ENCODE peak calls at places on chromosomes 12 and 14, in eight cellular contexts. One of them, this sample, is unnamed.

GRCh38 chr12:42426733-42427132 is 100.8 kb downstream of the PPHLN1 start:
- DNase-seq in kidney glomerular epithelial cell: peak
- DNase-seq in fibroblast of mammary gland: peak
- DNase-seq in activated CD4-positive, alpha-beta T cell treated with anti-CD3 and anti-CD28 coated beads, Interleukin-2, amount 50 U/mL, for 1 hour: no peak
- DNase-seq in stimulated activated CD8-positive, alpha-beta memory T cell treated with anti-CD3 and anti-CD28 coated beads, Interleukin-7, amount 100 ng/mL, for 48 hours: no peak
- DNase-seq in T-helper 1 cell: no peak
- DNase-seq in A172: peak
- DNase-seq in SK-N-SH: no peak
- DNase-seq in this sample: peak

GRCh38 chr14:33774866-33775519 is 175.9 kb downstream of the EGLN3 start:
- DNase-seq in A172: peak
- DNase-seq in activated CD4-positive, alpha-beta T cell treated with anti-CD3 and anti-CD28 coated beads, Interleukin-2, amount 50 U/mL, for 1 hour: no peak
- DNase-seq in stimulated activated CD8-positive, alpha-beta memory T cell treated with anti-CD3 and anti-CD28 coated beads, Interleukin-7, amount 100 ng/mL, for 48 hours: no peak
- DNase-seq in kidney glomerular epithelial cell: no peak
- DNase-seq in SK-N-SH: no peak
- DNase-seq in fibroblast of mammary gland: peak
- DNase-seq in T-helper 1 cell: no peak
- DNase-seq in this sample: no peak

GRCh38 chr12:108457734-108458361 is 57.2 kb upstream of the FICD start:
- DNase-seq in stimulated activated CD8-positive, alpha-beta memory T cell treated with anti-CD3 and anti-CD28 coated beads, Interleukin-7, amount 100 ng/mL, for 48 hours: no peak
- DNase-seq in kidney glomerular epithelial cell: no peak
- DNase-seq in fibroblast of mammary gland: peak
- DNase-seq in A172: no peak
- DNase-seq in SK-N-SH: no peak
- DNase-seq in activated CD4-positive, alpha-beta T cell treated with anti-CD3 and anti-CD28 coated beads, Interleukin-2, amount 50 U/mL, for 1 hour: no peak
- DNase-seq in T-helper 1 cell: no peak
- DNase-seq in this sample: no peak

GRCh38 chr12:100913872-100914600 is 119.5 kb downstream of the ANO4 start:
- DNase-seq in kidney glomerular epithelial cell: no peak
- DNase-seq in SK-N-SH: no peak
- DNase-seq in stimulated activated CD8-positive, alpha-beta memory T cell treated with anti-CD3 and anti-CD28 coated beads, Interleukin-7, amount 100 ng/mL, for 48 hours: no peak
- DNase-seq in fibroblast of mammary gland: peak
- DNase-seq in A172: no peak
- DNase-seq in activated CD4-positive, alpha-beta T cell treated with anti-CD3 and anti-CD28 coated beads, Interleukin-2, amount 50 U/mL, for 1 hour: no peak
- DNase-seq in T-helper 1 cell: no peak
- DNase-seq in this sample: peak

GRCh38 chr14:38001501-38001900 is 206.2 kb upstream of the SSTR1 start:
- DNase-seq in T-helper 1 cell: no peak
- DNase-seq in A172: no peak
- DNase-seq in stimulated activated CD8-positive, alpha-beta memory T cell treated with anti-CD3 and anti-CD28 coated beads, Interleukin-7, amount 100 ng/mL, for 48 hours: no peak
- DNase-seq in SK-N-SH: no peak
- DNase-seq in activated CD4-positive, alpha-beta T cell treated with anti-CD3 and anti-CD28 coated beads, Interleukin-2, amount 50 U/mL, for 1 hour: no peak
- DNase-seq in kidney glomerular epithelial cell: no peak
- DNase-seq in fibroblast of mammary gland: no peak
- DNase-seq in this sample: no peak

GRCh38 chr12:109020136-109020535 is 732 bp downstream of the SVOP start:
- DNase-seq in activated CD4-positive, alpha-beta T cell treated with anti-CD3 and anti-CD28 coated beads, Interleukin-2, amount 50 U/mL, for 1 hour: no peak
- DNase-seq in A172: no peak
- DNase-seq in stimulated activated CD8-positive, alpha-beta memory T cell treated with anti-CD3 and anti-CD28 coated beads, Interleukin-7, amount 100 ng/mL, for 48 hours: no peak
- DNase-seq in fibroblast of mammary gland: no peak
- DNase-seq in T-helper 1 cell: no peak
- DNase-seq in SK-N-SH: peak
- DNase-seq in kidney glomerular epithelial cell: no peak
- DNase-seq in this sample: no peak

GRCh38 chr12:123910057-123910456 is 62.6 kb downstream of the CCDC92 start:
- DNase-seq in A172: no peak
- DNase-seq in activated CD4-positive, alpha-beta T cell treated with anti-CD3 and anti-CD28 coated beads, Interleukin-2, amount 50 U/mL, for 1 hour: no peak
- DNase-seq in stimulated activated CD8-positive, alpha-beta memory T cell treated with anti-CD3 and anti-CD28 coated beads, Interleukin-7, amount 100 ng/mL, for 48 hours: no peak
- DNase-seq in kidney glomerular epithelial cell: no peak
- DNase-seq in fibroblast of mammary gland: no peak
- DNase-seq in T-helper 1 cell: no peak
- DNase-seq in SK-N-SH: no peak
- DNase-seq in this sample: no peak

GRCh38 chr12:114954626-114955025 is 270.7 kb upstream of the TBX3 start:
- DNase-seq in fibroblast of mammary gland: no peak
- DNase-seq in SK-N-SH: no peak
- DNase-seq in activated CD4-positive, alpha-beta T cell treated with anti-CD3 and anti-CD28 coated beads, Interleukin-2, amount 50 U/mL, for 1 hour: no peak
- DNase-seq in A172: no peak
- DNase-seq in T-helper 1 cell: no peak
- DNase-seq in stimulated activated CD8-positive, alpha-beta memory T cell treated with anti-CD3 and anti-CD28 coated beads, Interleukin-7, amount 100 ng/mL, for 48 hours: no peak
- DNase-seq in kidney glomerular epithelial cell: no peak
- DNase-seq in this sample: no peak

GRCh38 chr12:26090853-26091510 is 33.9 kb downstream of the BHLHE41 start:
- DNase-seq in A172: peak
- DNase-seq in SK-N-SH: no peak
- DNase-seq in activated CD4-positive, alpha-beta T cell treated with anti-CD3 and anti-CD28 coated beads, Interleukin-2, amount 50 U/mL, for 1 hour: no peak
- DNase-seq in fibroblast of mammary gland: no peak
- DNase-seq in T-helper 1 cell: no peak
- DNase-seq in kidney glomerular epithelial cell: peak
- DNase-seq in stimulated activated CD8-positive, alpha-beta memory T cell treated with anti-CD3 and anti-CD28 coated beads, Interleukin-7, amount 100 ng/mL, for 48 hours: no peak
- DNase-seq in this sample: peak

GRCh38 chr12:5480218-5480952 is 48.5 kb downstream of the NTF3 start:
- DNase-seq in T-helper 1 cell: no peak
- DNase-seq in stimulated activated CD8-positive, alpha-beta memory T cell treated with anti-CD3 and anti-CD28 coated beads, Interleukin-7, amount 100 ng/mL, for 48 hours: no peak
- DNase-seq in fibroblast of mammary gland: no peak
- DNase-seq in A172: no peak
- DNase-seq in activated CD4-positive, alpha-beta T cell treated with anti-CD3 and anti-CD28 coated beads, Interleukin-2, amount 50 U/mL, for 1 hour: no peak
- DNase-seq in SK-N-SH: no peak
- DNase-seq in kidney glomerular epithelial cell: no peak
- DNase-seq in this sample: no peak

GRCh38 chr14:55892906-55893305 is 225.3 kb upstream of the PELI2 start:
- DNase-seq in T-helper 1 cell: no peak
- DNase-seq in kidney glomerular epithelial cell: no peak
- DNase-seq in fibroblast of mammary gland: no peak
- DNase-seq in stimulated activated CD8-positive, alpha-beta memory T cell treated with anti-CD3 and anti-CD28 coated beads, Interleukin-7, amount 100 ng/mL, for 48 hours: no peak
- DNase-seq in activated CD4-positive, alpha-beta T cell treated with anti-CD3 and anti-CD28 coated beads, Interleukin-2, amount 50 U/mL, for 1 hour: no peak
- DNase-seq in SK-N-SH: no peak
- DNase-seq in A172: no peak
- DNase-seq in this sample: no peak

GRCh38 chr12:12927211-12928079 is 24.5 kb downstream of the GPRC5D start:
- DNase-seq in T-helper 1 cell: peak
- DNase-seq in fibroblast of mammary gland: peak
- DNase-seq in kidney glomerular epithelial cell: peak
- DNase-seq in SK-N-SH: peak
- DNase-seq in A172: no peak
- DNase-seq in stimulated activated CD8-positive, alpha-beta memory T cell treated with anti-CD3 and anti-CD28 coated beads, Interleukin-7, amount 100 ng/mL, for 48 hours: no peak
- DNase-seq in activated CD4-positive, alpha-beta T cell treated with anti-CD3 and anti-CD28 coated beads, Interleukin-2, amount 50 U/mL, for 1 hour: peak
- DNase-seq in this sample: peak

GRCh38 chr12:28316067-28316466 is 125.8 kb downstream of the CCDC91 start:
- DNase-seq in kidney glomerular epithelial cell: no peak
- DNase-seq in stimulated activated CD8-positive, alpha-beta memory T cell treated with anti-CD3 and anti-CD28 coated beads, Interleukin-7, amount 100 ng/mL, for 48 hours: no peak
- DNase-seq in activated CD4-positive, alpha-beta T cell treated with anti-CD3 and anti-CD28 coated beads, Interleukin-2, amount 50 U/mL, for 1 hour: no peak
- DNase-seq in fibroblast of mammary gland: peak
- DNase-seq in A172: no peak
- DNase-seq in SK-N-SH: no peak
- DNase-seq in T-helper 1 cell: no peak
- DNase-seq in this sample: no peak

GRCh38 chr14:52325632-52326031 is 11.5 kb downstream of the PTGER2 start:
- DNase-seq in A172: no peak
- DNase-seq in stimulated activated CD8-positive, alpha-beta memory T cell treated with anti-CD3 and anti-CD28 coated beads, Interleukin-7, amount 100 ng/mL, for 48 hours: no peak
- DNase-seq in SK-N-SH: no peak
- DNase-seq in T-helper 1 cell: no peak
- DNase-seq in activated CD4-positive, alpha-beta T cell treated with anti-CD3 and anti-CD28 coated beads, Interleukin-2, amount 50 U/mL, for 1 hour: no peak
- DNase-seq in fibroblast of mammary gland: peak
- DNase-seq in kidney glomerular epithelial cell: no peak
- DNase-seq in this sample: no peak

GRCh38 chr12:40192704-40193255 is 32.0 kb upstream of the LRRK2 start:
- DNase-seq in stimulated activated CD8-positive, alpha-beta memory T cell treated with anti-CD3 and anti-CD28 coated beads, Interleukin-7, amount 100 ng/mL, for 48 hours: no peak
- DNase-seq in A172: no peak
- DNase-seq in T-helper 1 cell: no peak
- DNase-seq in SK-N-SH: no peak
- DNase-seq in fibroblast of mammary gland: no peak
- DNase-seq in kidney glomerular epithelial cell: no peak
- DNase-seq in activated CD4-positive, alpha-beta T cell treated with anti-CD3 and anti-CD28 coated beads, Interleukin-2, amount 50 U/mL, for 1 hour: no peak
- DNase-seq in this sample: no peak

GRCh38 chr14:74382231-74382630 is 34.0 kb downstream of the VRTN start:
- DNase-seq in fibroblast of mammary gland: no peak
- DNase-seq in kidney glomerular epithelial cell: no peak
- DNase-seq in T-helper 1 cell: no peak
- DNase-seq in SK-N-SH: no peak
- DNase-seq in A172: no peak
- DNase-seq in activated CD4-positive, alpha-beta T cell treated with anti-CD3 and anti-CD28 coated beads, Interleukin-2, amount 50 U/mL, for 1 hour: no peak
- DNase-seq in stimulated activated CD8-positive, alpha-beta memory T cell treated with anti-CD3 and anti-CD28 coated beads, Interleukin-7, amount 100 ng/mL, for 48 hours: no peak
- DNase-seq in this sample: no peak

GRCh38 chr14:92366237-92366636 is 43.3 kb downstream of the SLC24A4 start:
- DNase-seq in A172: no peak
- DNase-seq in SK-N-SH: no peak
- DNase-seq in kidney glomerular epithelial cell: no peak
- DNase-seq in activated CD4-positive, alpha-beta T cell treated with anti-CD3 and anti-CD28 coated beads, Interleukin-2, amount 50 U/mL, for 1 hour: no peak
- DNase-seq in T-helper 1 cell: no peak
- DNase-seq in fibroblast of mammary gland: no peak
- DNase-seq in stimulated activated CD8-positive, alpha-beta memory T cell treated with anti-CD3 and anti-CD28 coated beads, Interleukin-7, amount 100 ng/mL, for 48 hours: no peak
- DNase-seq in this sample: no peak

GRCh38 chr14:53953828-53954550 is 2.6 kb downstream of the BMP4 start:
- DNase-seq in T-helper 1 cell: no peak
- DNase-seq in A172: peak
- DNase-seq in stimulated activated CD8-positive, alpha-beta memory T cell treated with anti-CD3 and anti-CD28 coated beads, Interleukin-7, amount 100 ng/mL, for 48 hours: no peak
- DNase-seq in fibroblast of mammary gland: peak
- DNase-seq in SK-N-SH: peak
- DNase-seq in activated CD4-positive, alpha-beta T cell treated with anti-CD3 and anti-CD28 coated beads, Interleukin-2, amount 50 U/mL, for 1 hour: no peak
- DNase-seq in kidney glomerular epithelial cell: peak
- DNase-seq in this sample: peak

GRCh38 chr12:75760481-75761324 is 249.3 kb upstream of the KRR1 start:
- DNase-seq in T-helper 1 cell: no peak
- DNase-seq in A172: no peak
- DNase-seq in kidney glomerular epithelial cell: no peak
- DNase-seq in activated CD4-positive, alpha-beta T cell treated with anti-CD3 and anti-CD28 coated beads, Interleukin-2, amount 50 U/mL, for 1 hour: no peak
- DNase-seq in fibroblast of mammary gland: no peak
- DNase-seq in SK-N-SH: no peak
- DNase-seq in stimulated activated CD8-positive, alpha-beta memory T cell treated with anti-CD3 and anti-CD28 coated beads, Interleukin-7, amount 100 ng/mL, for 48 hours: no peak
- DNase-seq in this sample: no peak

GRCh38 chr12:112305951-112306350 is 76.3 kb downstream of the HECTD4 start:
- DNase-seq in kidney glomerular epithelial cell: no peak
- DNase-seq in fibroblast of mammary gland: no peak
- DNase-seq in stimulated activated CD8-positive, alpha-beta memory T cell treated with anti-CD3 and anti-CD28 coated beads, Interleukin-7, amount 100 ng/mL, for 48 hours: no peak
- DNase-seq in T-helper 1 cell: no peak
- DNase-seq in SK-N-SH: no peak
- DNase-seq in activated CD4-positive, alpha-beta T cell treated with anti-CD3 and anti-CD28 coated beads, Interleukin-2, amount 50 U/mL, for 1 hour: no peak
- DNase-seq in A172: no peak
- DNase-seq in this sample: no peak

GRCh38 chr12:55829967-55830600 is 697 bp upstream of the DNAJC14 start:
- DNase-seq in SK-N-SH: peak
- DNase-seq in T-helper 1 cell: peak
- DNase-seq in fibroblast of mammary gland: no peak
- DNase-seq in kidney glomerular epithelial cell: no peak
- DNase-seq in A172: no peak
- DNase-seq in stimulated activated CD8-positive, alpha-beta memory T cell treated with anti-CD3 and anti-CD28 coated beads, Interleukin-7, amount 100 ng/mL, for 48 hours: no peak
- DNase-seq in activated CD4-positive, alpha-beta T cell treated with anti-CD3 and anti-CD28 coated beads, Interleukin-2, amount 50 U/mL, for 1 hour: no peak
- DNase-seq in this sample: peak

GRCh38 chr14:33357225-33358010 is 418.7 kb downstream of the NPAS3 start:
- DNase-seq in kidney glomerular epithelial cell: no peak
- DNase-seq in stimulated activated CD8-positive, alpha-beta memory T cell treated with anti-CD3 and anti-CD28 coated beads, Interleukin-7, amount 100 ng/mL, for 48 hours: no peak
- DNase-seq in T-helper 1 cell: no peak
- DNase-seq in A172: no peak
- DNase-seq in fibroblast of mammary gland: no peak
- DNase-seq in activated CD4-positive, alpha-beta T cell treated with anti-CD3 and anti-CD28 coated beads, Interleukin-2, amount 50 U/mL, for 1 hour: no peak
- DNase-seq in SK-N-SH: no peak
- DNase-seq in this sample: no peak

GRCh38 chr14:74964787-74965769 is 9.7 kb upstream of the PGF start:
- DNase-seq in A172: peak
- DNase-seq in fibroblast of mammary gland: peak
- DNase-seq in SK-N-SH: no peak
- DNase-seq in T-helper 1 cell: no peak
- DNase-seq in activated CD4-positive, alpha-beta T cell treated with anti-CD3 and anti-CD28 coated beads, Interleukin-2, amount 50 U/mL, for 1 hour: no peak
- DNase-seq in stimulated activated CD8-positive, alpha-beta memory T cell treated with anti-CD3 and anti-CD28 coated beads, Interleukin-7, amount 100 ng/mL, for 48 hours: no peak
- DNase-seq in kidney glomerular epithelial cell: no peak
- DNase-seq in this sample: peak

GRCh38 chr12:129101404-129101803 is 248.1 kb downstream of the GLT1D1 start:
- DNase-seq in kidney glomerular epithelial cell: no peak
- DNase-seq in stimulated activated CD8-positive, alpha-beta memory T cell treated with anti-CD3 and anti-CD28 coated beads, Interleukin-7, amount 100 ng/mL, for 48 hours: no peak
- DNase-seq in activated CD4-positive, alpha-beta T cell treated with anti-CD3 and anti-CD28 coated beads, Interleukin-2, amount 50 U/mL, for 1 hour: no peak
- DNase-seq in fibroblast of mammary gland: no peak
- DNase-seq in SK-N-SH: no peak
- DNase-seq in T-helper 1 cell: no peak
- DNase-seq in A172: no peak
- DNase-seq in this sample: no peak

GRCh38 chr14:103561381-103562134 is 899 bp downstream of the BAG5 start:
- DNase-seq in A172: no peak
- DNase-seq in T-helper 1 cell: no peak
- DNase-seq in fibroblast of mammary gland: peak
- DNase-seq in activated CD4-positive, alpha-beta T cell treated with anti-CD3 and anti-CD28 coated beads, Interleukin-2, amount 50 U/mL, for 1 hour: peak
- DNase-seq in kidney glomerular epithelial cell: peak
- DNase-seq in stimulated activated CD8-positive, alpha-beta memory T cell treated with anti-CD3 and anti-CD28 coated beads, Interleukin-7, amount 100 ng/mL, for 48 hours: peak
- DNase-seq in SK-N-SH: peak
- DNase-seq in this sample: peak

GRCh38 chr12:53174881-53175491 is 5.5 kb upstream of the ZNF740 start:
- DNase-seq in T-helper 1 cell: no peak
- DNase-seq in SK-N-SH: no peak
- DNase-seq in kidney glomerular epithelial cell: peak
- DNase-seq in A172: peak
- DNase-seq in fibroblast of mammary gland: peak
- DNase-seq in activated CD4-positive, alpha-beta T cell treated with anti-CD3 and anti-CD28 coated beads, Interleukin-2, amount 50 U/mL, for 1 hour: no peak
- DNase-seq in stimulated activated CD8-positive, alpha-beta memory T cell treated with anti-CD3 and anti-CD28 coated beads, Interleukin-7, amount 100 ng/mL, for 48 hours: no peak
- DNase-seq in this sample: peak

GRCh38 chr12:22974865-22975264 is 349.9 kb downstream of the ETNK1 start:
- DNase-seq in activated CD4-positive, alpha-beta T cell treated with anti-CD3 and anti-CD28 coated beads, Interleukin-2, amount 50 U/mL, for 1 hour: no peak
- DNase-seq in T-helper 1 cell: no peak
- DNase-seq in A172: peak
- DNase-seq in SK-N-SH: no peak
- DNase-seq in kidney glomerular epithelial cell: peak
- DNase-seq in stimulated activated CD8-positive, alpha-beta memory T cell treated with anti-CD3 and anti-CD28 coated beads, Interleukin-7, amount 100 ng/mL, for 48 hours: no peak
- DNase-seq in fibroblast of mammary gland: peak
- DNase-seq in this sample: peak

GRCh38 chr14:90675399-90675798 is 140.8 kb downstream of the TTC7B start:
- DNase-seq in kidney glomerular epithelial cell: no peak
- DNase-seq in stimulated activated CD8-positive, alpha-beta memory T cell treated with anti-CD3 and anti-CD28 coated beads, Interleukin-7, amount 100 ng/mL, for 48 hours: no peak
- DNase-seq in activated CD4-positive, alpha-beta T cell treated with anti-CD3 and anti-CD28 coated beads, Interleukin-2, amount 50 U/mL, for 1 hour: no peak
- DNase-seq in SK-N-SH: peak
- DNase-seq in A172: peak
- DNase-seq in fibroblast of mammary gland: peak
- DNase-seq in T-helper 1 cell: no peak
- DNase-seq in this sample: no peak

GRCh38 chr14:103232338-103232808 is 101.7 kb upstream of the EIF5 start:
- DNase-seq in SK-N-SH: peak
- DNase-seq in activated CD4-positive, alpha-beta T cell treated with anti-CD3 and anti-CD28 coated beads, Interleukin-2, amount 50 U/mL, for 1 hour: no peak
- DNase-seq in A172: no peak
- DNase-seq in T-helper 1 cell: no peak
- DNase-seq in kidney glomerular epithelial cell: no peak
- DNase-seq in fibroblast of mammary gland: no peak
- DNase-seq in stimulated activated CD8-positive, alpha-beta memory T cell treated with anti-CD3 and anti-CD28 coated beads, Interleukin-7, amount 100 ng/mL, for 48 hours: no peak
- DNase-seq in this sample: no peak

GRCh38 chr14:79596531-79596930 is 614.8 kb downstream of the DIO2 start:
- DNase-seq in A172: peak
- DNase-seq in SK-N-SH: no peak
- DNase-seq in activated CD4-positive, alpha-beta T cell treated with anti-CD3 and anti-CD28 coated beads, Interleukin-2, amount 50 U/mL, for 1 hour: no peak
- DNase-seq in T-helper 1 cell: no peak
- DNase-seq in kidney glomerular epithelial cell: peak
- DNase-seq in stimulated activated CD8-positive, alpha-beta memory T cell treated with anti-CD3 and anti-CD28 coated beads, Interleukin-7, amount 100 ng/mL, for 48 hours: no peak
- DNase-seq in fibroblast of mammary gland: peak
- DNase-seq in this sample: no peak

GRCh38 chr14:40164083-40164482 is 731.9 kb upstream of the FBXO33 start:
- DNase-seq in activated CD4-positive, alpha-beta T cell treated with anti-CD3 and anti-CD28 coated beads, Interleukin-2, amount 50 U/mL, for 1 hour: no peak
- DNase-seq in kidney glomerular epithelial cell: peak
- DNase-seq in T-helper 1 cell: no peak
- DNase-seq in stimulated activated CD8-positive, alpha-beta memory T cell treated with anti-CD3 and anti-CD28 coated beads, Interleukin-7, amount 100 ng/mL, for 48 hours: no peak
- DNase-seq in A172: peak
- DNase-seq in fibroblast of mammary gland: peak
- DNase-seq in SK-N-SH: no peak
- DNase-seq in this sample: no peak

GRCh38 chr12:123384994-123385376 is 1.1 kb downstream of the KMT5A start:
- DNase-seq in T-helper 1 cell: no peak
- DNase-seq in A172: no peak
- DNase-seq in stimulated activated CD8-positive, alpha-beta memory T cell treated with anti-CD3 and anti-CD28 coated beads, Interleukin-7, amount 100 ng/mL, for 48 hours: no peak
- DNase-seq in kidney glomerular epithelial cell: peak
- DNase-seq in fibroblast of mammary gland: peak
- DNase-seq in SK-N-SH: no peak
- DNase-seq in activated CD4-positive, alpha-beta T cell treated with anti-CD3 and anti-CD28 coated beads, Interleukin-2, amount 50 U/mL, for 1 hour: no peak
- DNase-seq in this sample: peak

GRCh38 chr14:71411766-71412165 is 504.5 kb downstream of the PCNX1 start:
- DNase-seq in SK-N-SH: no peak
- DNase-seq in T-helper 1 cell: no peak
- DNase-seq in A172: no peak
- DNase-seq in stimulated activated CD8-positive, alpha-beta memory T cell treated with anti-CD3 and anti-CD28 coated beads, Interleukin-7, amount 100 ng/mL, for 48 hours: no peak
- DNase-seq in kidney glomerular epithelial cell: no peak
- DNase-seq in fibroblast of mammary gland: no peak
- DNase-seq in activated CD4-positive, alpha-beta T cell treated with anti-CD3 and anti-CD28 coated beads, Interleukin-2, amount 50 U/mL, for 1 hour: no peak
- DNase-seq in this sample: no peak

GRCh38 chr14:97688626-97689336 is 891.6 kb downstream of the VRK1 start:
- DNase-seq in A172: no peak
- DNase-seq in stimulated activated CD8-positive, alpha-beta memory T cell treated with anti-CD3 and anti-CD28 coated beads, Interleukin-7, amount 100 ng/mL, for 48 hours: no peak
- DNase-seq in kidney glomerular epithelial cell: no peak
- DNase-seq in activated CD4-positive, alpha-beta T cell treated with anti-CD3 and anti-CD28 coated beads, Interleukin-2, amount 50 U/mL, for 1 hour: no peak
- DNase-seq in fibroblast of mammary gland: no peak
- DNase-seq in SK-N-SH: no peak
- DNase-seq in T-helper 1 cell: no peak
- DNase-seq in this sample: no peak